ENCODE peak calls at places on chromosomes 7 and 10, in ten cellular contexts. O is spleen, R is endothelial cell of umbilical vein, Y is IMR-90, H is adrenal gland, X is Peyer's patch, S is sigmoid colon, I is tibial nerve, L is gastrocnemius medialis, D is HepG2. M is an unnamed sample.

GRCh38 chr10:32298066-32298812 is 48.7 kb downstream of the EPC1 start:
- DNase-seq in O (no peak), R (peak; percentile 81), Y (peak; percentile 93), H (no peak), X (no peak), S (no peak), I (no peak), L (no peak), D (peak; percentile 21), M (no peak)

GRCh38 chr10:101897633-101898032 is 54.0 kb upstream of the KCNIP2 start:
- DNase-seq in O (no peak), R (no peak), Y (peak; percentile 75), H (peak; percentile 70), X (no peak), S (no peak), I (no peak), L (no peak), D (no peak), M (no peak)

GRCh38 chr10:89526396-89526795 is 9.0 kb downstream of the SLC16A12 start:
- DNase-seq in O (no peak), R (no peak), Y (no peak), H (no peak), X (no peak), S (no peak), I (no peak), L (no peak), D (no peak), M (no peak)

GRCh38 chr10:46547331-46547880 is 9.1 kb downstream of the GPRIN2 start:
- DNase-seq in O (peak; percentile 67), R (no peak), Y (no peak), H (no peak), X (peak; percentile 40), S (peak; percentile 57), I (no peak), L (peak; percentile 5), D (no peak), M (no peak)

GRCh38 chr7:128166603-128167315 is 74.3 kb upstream of the LEP start:
- DNase-seq in O (no peak), R (no peak), Y (no peak), H (peak; percentile 43), X (peak; percentile 41), S (no peak), I (no peak), L (no peak), D (no peak), M (no peak)

GRCh38 chr7:19376591-19376990 is 231.4 kb upstream of the FERD3L start:
- DNase-seq in O (no peak), R (no peak), Y (peak; percentile 57), H (no peak), X (no peak), S (no peak), I (no peak), L (no peak), D (no peak), M (peak; percentile 21)

GRCh38 chr10:132059760-132060508 is 5.8 kb upstream of the JAKMIP3 start:
- DNase-seq in O (peak; percentile 41), R (no peak), Y (no peak), H (no peak), X (peak; percentile 28), S (peak; percentile 52), I (no peak), L (no peak), D (no peak), M (no peak)

GRCh38 chr7:126993626-126994213 is 259.0 kb downstream of the GRM8 start:
- DNase-seq in O (no peak), R (no peak), Y (no peak), H (no peak), X (no peak), S (no peak), I (no peak), L (no peak), D (no peak), M (peak; percentile 93)

GRCh38 chr10:71273506-71273905 is 45.6 kb upstream of the SLC29A3 start:
- DNase-seq in O (no peak), R (no peak), Y (no peak), H (no peak), X (no peak), S (no peak), I (no peak), L (no peak), D (no peak), M (no peak)

GRCh38 chr7:94001396-94001795 is 2.8 kb downstream of the BET1 start:
- DNase-seq in O (no peak), R (no peak), Y (peak; percentile 48), H (no peak), X (no peak), S (no peak), I (no peak), L (no peak), D (no peak), M (no peak)

GRCh38 chr10:128629111-128630096 is 503.2 kb upstream of the MKI67 start:
- DNase-seq in O (no peak), R (no peak), Y (no peak), H (no peak), X (peak; percentile 57), S (no peak), I (no peak), L (no peak), D (peak; percentile 9), M (no peak)

GRCh38 chr7:19020711-19021110 is 96.7 kb downstream of the TWIST1 start:
- DNase-seq in O (no peak), R (no peak), Y (peak; percentile 41), H (no peak), X (no peak), S (no peak), I (no peak), L (no peak), D (no peak), M (no peak)

GRCh38 chr7:80781561-80781979 is 137.3 kb downstream of the SEMA3C start:
- DNase-seq in O (no peak), R (peak; percentile 74), Y (peak; percentile 71), H (no peak), X (no peak), S (peak; percentile 87), I (peak; percentile 56), L (peak; percentile 61), D (no peak), M (no peak)

GRCh38 chr10:33154590-33154989 is 179.9 kb downstream of the NRP1 start:
- DNase-seq in O (no peak), R (no peak), Y (no peak), H (no peak), X (no peak), S (no peak), I (no peak), L (no peak), D (no peak), M (no peak)

GRCh38 chr7:37234928-37235327 is 213.7 kb downstream of the ELMO1 start:
- DNase-seq in O (no peak), R (peak; percentile 56), Y (no peak), H (no peak), X (no peak), S (no peak), I (no peak), L (no peak), D (peak; percentile 6), M (peak; percentile 47)

GRCh38 chr10:33365871-33366411 is 31.5 kb upstream of the NRP1 start:
- DNase-seq in O (no peak), R (peak; percentile 90), Y (peak; percentile 98), H (no peak), X (no peak), S (no peak), I (no peak), L (no peak), D (no peak), M (peak; percentile 90)

DNA sequence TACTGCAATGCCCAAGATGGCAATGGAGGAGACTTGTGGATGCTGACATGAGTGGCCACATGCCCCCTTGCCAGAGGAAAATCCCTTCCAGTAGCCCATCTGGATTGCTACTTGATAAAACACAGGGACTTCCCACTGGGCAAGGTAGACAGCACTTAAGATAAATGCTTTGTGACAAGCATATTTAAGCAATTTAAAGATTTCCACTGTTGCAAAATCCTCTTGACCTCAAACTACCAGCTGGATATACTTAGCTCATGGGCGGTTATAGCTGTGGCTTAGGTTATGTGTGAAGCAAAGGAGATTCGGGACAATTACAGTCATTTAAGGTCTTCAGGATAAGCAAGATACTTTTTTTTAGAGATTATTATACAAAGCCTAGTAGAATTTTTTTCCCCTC is 238.1 kb downstream of the BMPER start:
- DNase-seq in O (no peak), R (no peak), Y (peak; percentile 75), H (no peak), X (no peak), S (no peak), I (no peak), L (no peak), D (no peak), M (peak; percentile 71)
- TF ChIP-seq POLR2A in O (no peak), R (no peak), Y (no peak), H (no peak), X (no peak), S (no peak), I (no peak), L (no peak), D (no peak), M (no peak)

GRCh38 chr10:8058274-8059111 is 4.0 kb downstream of the GATA3 start:
- DNase-seq in O (no peak), R (no peak), Y (no peak), H (no peak), X (no peak), S (no peak), I (no peak), L (no peak), D (no peak), M (no peak)
- H3K4me3 ChIP-seq in O (no peak overlapping the region), R (peak overlapping the region; percentile 91), Y (no peak overlapping the region), H (no peak overlapping the region), X (no peak overlapping the region), S (no peak overlapping the region), I (no peak overlapping the region), L (no peak overlapping the region), D (no peak overlapping the region), M (no peak overlapping the region)

DNA sequence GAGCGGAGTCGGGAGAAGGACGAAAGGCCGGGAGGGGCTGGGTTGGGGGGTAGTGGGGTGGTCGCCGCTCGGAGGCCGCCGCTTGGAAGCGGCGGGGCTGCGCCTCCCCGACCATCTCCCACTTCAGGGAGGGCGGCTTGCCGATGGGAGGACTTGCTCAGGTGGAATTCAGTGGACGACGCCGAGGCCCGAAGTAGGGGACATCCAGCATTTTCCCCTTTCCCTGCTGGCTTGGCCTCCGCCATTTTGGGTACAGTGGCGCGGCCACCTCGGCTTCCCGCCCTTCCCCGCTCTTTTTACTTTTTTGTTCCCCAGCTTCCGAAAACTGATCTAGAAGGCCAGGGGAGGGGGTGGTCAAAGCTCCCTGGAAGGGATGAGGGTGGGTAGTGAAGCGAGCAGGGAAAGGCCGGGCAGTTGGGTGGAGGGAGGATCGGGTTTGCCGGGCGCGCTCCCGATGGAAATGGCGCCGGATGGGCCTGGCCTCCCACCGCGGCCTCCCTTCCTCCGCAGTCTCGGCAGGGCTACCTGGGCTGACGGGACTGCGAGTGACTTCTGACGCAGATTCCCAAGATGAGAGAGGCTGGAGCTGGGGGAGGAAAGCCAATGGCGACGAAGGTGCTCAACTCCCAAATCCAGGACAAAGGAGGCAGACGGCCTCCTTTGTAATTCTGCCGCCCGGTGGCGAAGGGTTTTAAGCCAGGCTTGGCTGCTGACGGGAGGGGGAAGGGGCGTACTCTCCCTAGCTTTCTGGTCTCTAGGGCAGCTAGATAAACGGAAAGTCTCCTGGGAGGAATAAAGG is at the start of gene PBLD:
- DNase-seq in O (peak; percentile 91), R (peak; percentile 83), Y (peak; percentile 74), H (peak; percentile 89), X (peak; percentile 85), S (peak; percentile 86), I (peak; percentile 55), L (peak; percentile 66), D (peak; percentile 71), M (peak; percentile 89)
- TF ChIP-seq POLR2A in O (peak; percentile 59), R (peak; percentile 84), Y (peak; percentile 89), H (peak; percentile 87), X (peak; percentile 61), S (peak; percentile 83), I (peak; percentile 72), L (peak; percentile 62), D (peak; percentile 41), M (peak; percentile 62)

GRCh38 chr10:3806603-3807002 is 21.6 kb upstream of the KLF6 start:
- DNase-seq in O (no peak), R (peak; percentile 89), Y (peak; percentile 94), H (no peak), X (peak; percentile 88), S (no peak), I (no peak), L (no peak), D (peak; percentile 39), M (no peak)
- H3K4me3 ChIP-seq in O (no peak overlapping the region), R (no peak overlapping the region), Y (no peak overlapping the region), H (no peak overlapping the region), X (peak overlapping the region; percentile 10), S (no peak overlapping the region), I (no peak overlapping the region), L (no peak overlapping the region), D (no peak overlapping the region), M (no peak overlapping the region)

M was measured in NB4.